ENCODE peak calls at places on chromosomes 3 and 15, in five cellular contexts. Y is glutamatergic neuron; I is HFFc6; V is GM23338; C is stimulated activated CD4-positive, alpha-beta T cell treated with anti-CD3 and anti-CD28 coated beads, Interleukin-15, amount 100 ng/mL, for 1 hour. S is an unnamed sample.

GRCh38 chr3:126544596-126545281 is 14.0 kb downstream of the C3orf22 start:
- DNase-seq in Y (peak; percentile 10), I (no peak), V (no peak), C (no peak), S (no peak)

GRCh38 chr3:70358978-70359580 is 46.6 kb upstream of the MDFIC2 start:
- DNase-seq in Y (no peak), I (peak; percentile 2), V (peak; percentile 50), C (no peak), S (no peak)

GRCh38 chr3:14510838-14511622 is 29.1 kb downstream of the GRIP2 start:
- DNase-seq in Y (peak; percentile 8), I (no peak), V (no peak), C (no peak), S (no peak)

GRCh38 chr15:41775651-41776050 is 1.4 kb downstream of the MAPKBP1 start:
- DNase-seq in Y (no peak), I (no peak), V (no peak), C (no peak), S (no peak)

GRCh38 chr15:85615930-85616329 is 178.8 kb downstream of the KLHL25 start:
- DNase-seq in Y (no peak), I (no peak), V (peak; percentile 75), C (no peak), S (no peak)

GRCh38 chr3:15215996-15216395 is 9.9 kb downstream of the CAPN7 start:
- DNase-seq in Y (no peak), I (no peak), V (no peak), C (no peak), S (no peak)

GRCh38 chr3:65742914-65743313 is 295.8 kb downstream of the MAGI1 start:
- DNase-seq in Y (no peak), I (peak; percentile 22), V (no peak), C (no peak), S (no peak)

GRCh38 chr15:40097968-40098476 is 10.7 kb downstream of the BMF start:
- DNase-seq in Y (no peak), I (no peak), V (peak; percentile 52), C (no peak), S (no peak)

GRCh38 chr15:66647358-66647757 is 54.7 kb upstream of the SMAD6 start:
- DNase-seq in Y (no peak), I (no peak), V (no peak), C (no peak), S (no peak)

GRCh38 chr3:143972155-143972494 is 502 bp downstream of the DIPK2A start:
- DNase-seq in Y (no peak), I (no peak), V (no peak), C (no peak), S (no peak)

GRCh38 chr3:119175869-119176756 is 2.7 kb downstream of the UPK1B start:
- DNase-seq in Y (no peak), I (no peak), V (no peak), C (no peak), S (no peak)

GRCh38 chr15:33310481-33311311 is at the start of gene RYR3:
- DNase-seq in Y (peak; percentile 71), I (no peak), V (peak; percentile 75), C (no peak), S (no peak)

GRCh38 chr15:56759450-56759845 is 26.1 kb upstream of the ZNF280D start:
- DNase-seq in Y (no peak), I (peak; percentile 95), V (no peak), C (no peak), S (no peak)

GRCh38 chr3:173709026-173709425 is 311.5 kb downstream of the NLGN1 start:
- DNase-seq in Y (no peak), I (no peak), V (no peak), C (no peak), S (no peak)

GRCh38 chr15:76235186-76235826 is 76.0 kb downstream of the ETFA start:
- DNase-seq in Y (no peak), I (peak; percentile 70), V (peak; percentile 67), C (no peak), S (no peak)

GRCh38 chr3:122392868-122393844 is 9.2 kb downstream of the FAM162A start:
- DNase-seq in Y (no peak), I (peak; percentile 61), V (peak; percentile 76), C (no peak), S (no peak)

GRCh38 chr15:101642361-101642760 is 9.8 kb downstream of the TM2D3 start:
- DNase-seq in Y (peak; percentile 19), I (no peak), V (no peak), C (no peak), S (no peak)

GRCh38 chr3:151203053-151203420 is at the start of gene GPR171:
- DNase-seq in Y (no peak), I (no peak), V (no peak), C (peak; percentile 46), S (no peak)

GRCh38 chr15:31250033-31250432 is 76.6 kb upstream of the KLF13 start:
- DNase-seq in Y (no peak), I (no peak), V (no peak), C (no peak), S (no peak)

GRCh38 chr3:62938583-62938982 is 63.4 kb upstream of the CADPS start:
- DNase-seq in Y (no peak), I (no peak), V (no peak), C (no peak), S (no peak)

GRCh38 chr15:57516327-57517026 is 75.2 kb upstream of the MYZAP start:
- DNase-seq in Y (no peak), I (no peak), V (no peak), C (no peak), S (no peak)

S was measured in activated CD4-positive, CD25-positive, alpha-beta regulatory T cell.